ENCODE peak calls at places on chromosome 5, in eight cellular contexts. One of them, this sample, is unnamed.

GRCh38 chr5:15823413-15823812 is 323.4 kb downstream of the FBXL7 start:
- DNase-seq in ovary: no peak
- DNase-seq in CD8-positive, alpha-beta T cell: no peak
- DNase-seq in prostate gland: no peak
- DNase-seq in GM23248: peak
- DNase-seq in A549: no peak
- DNase-seq in upper lobe of right lung: no peak
- DNase-seq in endodermal cell: no peak
- DNase-seq in this sample: no peak

GRCh38 chr5:65137631-65138030 is 344.1 kb downstream of the ADAMTS6 start:
- DNase-seq in endodermal cell: no peak
- DNase-seq in prostate gland: no peak
- DNase-seq in CD8-positive, alpha-beta T cell: no peak
- DNase-seq in upper lobe of right lung: no peak
- DNase-seq in A549: peak
- DNase-seq in GM23248: no peak
- DNase-seq in ovary: no peak
- DNase-seq in this sample: no peak

GRCh38 chr5:61332369-61332745 is 299 bp downstream of the ZSWIM6 start:
- DNase-seq in A549: no peak
- DNase-seq in CD8-positive, alpha-beta T cell: peak
- DNase-seq in ovary: no peak
- DNase-seq in upper lobe of right lung: peak
- DNase-seq in prostate gland: peak
- DNase-seq in GM23248: peak
- DNase-seq in endodermal cell: no peak
- DNase-seq in this sample: peak

GRCh38 chr5:142316051-142316450 is 8.8 kb downstream of the SPRY4 start:
- DNase-seq in CD8-positive, alpha-beta T cell: no peak
- DNase-seq in prostate gland: no peak
- DNase-seq in GM23248: peak
- DNase-seq in ovary: no peak
- DNase-seq in endodermal cell: no peak
- DNase-seq in upper lobe of right lung: no peak
- DNase-seq in A549: no peak
- DNase-seq in this sample: no peak

GRCh38 chr5:96817496-96817895 is 9.8 kb upstream of the ERAP1 start:
- DNase-seq in ovary: no peak
- DNase-seq in CD8-positive, alpha-beta T cell: no peak
- DNase-seq in upper lobe of right lung: no peak
- DNase-seq in GM23248: no peak
- DNase-seq in endodermal cell: no peak
- DNase-seq in A549: no peak
- DNase-seq in prostate gland: no peak
- DNase-seq in this sample: no peak

GRCh38 chr5:96942911-96943310 is 7.0 kb downstream of the LNPEP start:
- DNase-seq in GM23248: peak
- DNase-seq in upper lobe of right lung: no peak
- DNase-seq in endodermal cell: no peak
- DNase-seq in ovary: no peak
- DNase-seq in CD8-positive, alpha-beta T cell: no peak
- DNase-seq in A549: no peak
- DNase-seq in prostate gland: no peak
- DNase-seq in this sample: no peak

GRCh38 chr5:167642779-167643517 is 648.5 kb upstream of the WWC1 start:
- DNase-seq in GM23248: peak
- DNase-seq in A549: peak
- DNase-seq in endodermal cell: no peak
- DNase-seq in prostate gland: no peak
- DNase-seq in upper lobe of right lung: no peak
- DNase-seq in ovary: no peak
- DNase-seq in CD8-positive, alpha-beta T cell: no peak
- DNase-seq in this sample: no peak

GRCh38 chr5:180328296-180329137 is 24.6 kb downstream of the GFPT2 start:
- DNase-seq in CD8-positive, alpha-beta T cell: peak
- DNase-seq in prostate gland: peak
- DNase-seq in GM23248: peak
- DNase-seq in endodermal cell: peak
- DNase-seq in upper lobe of right lung: peak
- DNase-seq in A549: peak
- DNase-seq in ovary: peak
- DNase-seq in this sample: peak

GRCh38 chr5:44952376-44952775 is 143.6 kb downstream of the MRPS30 start:
- DNase-seq in prostate gland: no peak
- DNase-seq in CD8-positive, alpha-beta T cell: no peak
- DNase-seq in ovary: no peak
- DNase-seq in GM23248: peak
- DNase-seq in upper lobe of right lung: no peak
- DNase-seq in A549: peak
- DNase-seq in endodermal cell: peak
- DNase-seq in this sample: no peak

GRCh38 chr5:98414938-98415337 is 358.5 kb upstream of the RGMB start:
- DNase-seq in GM23248: peak
- DNase-seq in endodermal cell: no peak
- DNase-seq in upper lobe of right lung: no peak
- DNase-seq in ovary: no peak
- DNase-seq in prostate gland: no peak
- DNase-seq in CD8-positive, alpha-beta T cell: no peak
- DNase-seq in A549: no peak
- DNase-seq in this sample: no peak

GRCh38 chr5:151156732-151157402 is 712 bp downstream of the ANXA6 start:
- DNase-seq in ovary: no peak
- DNase-seq in CD8-positive, alpha-beta T cell: peak
- DNase-seq in upper lobe of right lung: no peak
- DNase-seq in endodermal cell: peak
- DNase-seq in prostate gland: no peak
- DNase-seq in A549: no peak
- DNase-seq in GM23248: peak
- DNase-seq in this sample: no peak

GRCh38 chr5:165574140-165574539 is 2068.7 kb downstream of the MAT2B start:
- DNase-seq in upper lobe of right lung: no peak
- DNase-seq in A549: no peak
- DNase-seq in CD8-positive, alpha-beta T cell: no peak
- DNase-seq in GM23248: no peak
- DNase-seq in prostate gland: no peak
- DNase-seq in ovary: no peak
- DNase-seq in endodermal cell: no peak
- DNase-seq in this sample: no peak

GRCh38 chr5:89728750-89729149 is 680.8 kb downstream of the CETN3 start:
- DNase-seq in GM23248: peak
- DNase-seq in prostate gland: peak
- DNase-seq in CD8-positive, alpha-beta T cell: no peak
- DNase-seq in ovary: peak
- DNase-seq in A549: no peak
- DNase-seq in endodermal cell: no peak
- DNase-seq in upper lobe of right lung: no peak
- DNase-seq in this sample: no peak

GRCh38 chr5:141680751-141681201 is 1.3 kb downstream of the ARAP3 start:
- DNase-seq in upper lobe of right lung: no peak
- DNase-seq in GM23248: no peak
- DNase-seq in ovary: no peak
- DNase-seq in prostate gland: no peak
- DNase-seq in A549: no peak
- DNase-seq in CD8-positive, alpha-beta T cell: no peak
- DNase-seq in endodermal cell: peak
- DNase-seq in this sample: no peak

GRCh38 chr5:126074538-126074937 is 348.7 kb upstream of the GRAMD2B start:
- DNase-seq in ovary: no peak
- DNase-seq in CD8-positive, alpha-beta T cell: no peak
- DNase-seq in A549: no peak
- DNase-seq in prostate gland: no peak
- DNase-seq in upper lobe of right lung: no peak
- DNase-seq in endodermal cell: no peak
- DNase-seq in GM23248: no peak
- DNase-seq in this sample: no peak

GRCh38 chr5:136811551-136811950 is 446.2 kb upstream of the TRPC7 start:
- DNase-seq in ovary: no peak
- DNase-seq in GM23248: peak
- DNase-seq in prostate gland: no peak
- DNase-seq in CD8-positive, alpha-beta T cell: no peak
- DNase-seq in endodermal cell: no peak
- DNase-seq in upper lobe of right lung: no peak
- DNase-seq in A549: peak
- DNase-seq in this sample: no peak

GRCh38 chr5:51131266-51131665 is 252.0 kb upstream of the ISL1 start:
- DNase-seq in prostate gland: no peak
- DNase-seq in CD8-positive, alpha-beta T cell: no peak
- DNase-seq in upper lobe of right lung: no peak
- DNase-seq in GM23248: no peak
- DNase-seq in A549: no peak
- DNase-seq in ovary: no peak
- DNase-seq in endodermal cell: no peak
- DNase-seq in this sample: no peak

GRCh38 chr5:33341316-33341715 is 99.4 kb upstream of the TARS1 start:
- DNase-seq in CD8-positive, alpha-beta T cell: no peak
- DNase-seq in endodermal cell: no peak
- DNase-seq in ovary: no peak
- DNase-seq in A549: no peak
- DNase-seq in upper lobe of right lung: no peak
- DNase-seq in GM23248: no peak
- DNase-seq in prostate gland: no peak
- DNase-seq in this sample: no peak

GRCh38 chr5:33346534-33346933 is 94.2 kb upstream of the TARS1 start:
- DNase-seq in prostate gland: no peak
- DNase-seq in CD8-positive, alpha-beta T cell: no peak
- DNase-seq in ovary: no peak
- DNase-seq in A549: no peak
- DNase-seq in endodermal cell: no peak
- DNase-seq in upper lobe of right lung: no peak
- DNase-seq in GM23248: no peak
- DNase-seq in this sample: no peak

GRCh38 chr5:33339413-33339812 is 101.4 kb upstream of the TARS1 start:
- DNase-seq in GM23248: no peak
- DNase-seq in CD8-positive, alpha-beta T cell: no peak
- DNase-seq in upper lobe of right lung: no peak
- DNase-seq in endodermal cell: no peak
- DNase-seq in ovary: no peak
- DNase-seq in prostate gland: no peak
- DNase-seq in A549: no peak
- DNase-seq in this sample: no peak

GRCh38 chr5:33340195-33340594 is 100.6 kb upstream of the TARS1 start:
- DNase-seq in upper lobe of right lung: no peak
- DNase-seq in prostate gland: no peak
- DNase-seq in CD8-positive, alpha-beta T cell: no peak
- DNase-seq in GM23248: no peak
- DNase-seq in ovary: no peak
- DNase-seq in A549: no peak
- DNase-seq in endodermal cell: peak
- DNase-seq in this sample: no peak

GRCh38 chr5:33343661-33344327 is 97.0 kb upstream of the TARS1 start:
- DNase-seq in upper lobe of right lung: no peak
- DNase-seq in endodermal cell: no peak
- DNase-seq in A549: peak
- DNase-seq in prostate gland: no peak
- DNase-seq in ovary: no peak
- DNase-seq in GM23248: peak
- DNase-seq in CD8-positive, alpha-beta T cell: no peak
- DNase-seq in this sample: no peak
- H3K4me3 ChIP-seq in upper lobe of right lung: no peak
- H3K4me3 ChIP-seq in endodermal cell: no peak
- H3K4me3 ChIP-seq in A549: no peak
- H3K4me3 ChIP-seq in prostate gland: no peak
- H3K4me3 ChIP-seq in ovary: no peak
- H3K4me3 ChIP-seq in GM23248: peak
- H3K4me3 ChIP-seq in CD8-positive, alpha-beta T cell: no peak
- H3K4me3 ChIP-seq in this sample: no peak

GRCh38 chr5:144167998-144168397 is 2.5 kb downstream of the YIPF5 start:
- DNase-seq in GM23248: no peak
- DNase-seq in A549: no peak
- DNase-seq in ovary: no peak
- DNase-seq in CD8-positive, alpha-beta T cell: no peak
- DNase-seq in endodermal cell: no peak
- DNase-seq in upper lobe of right lung: no peak
- DNase-seq in prostate gland: no peak
- DNase-seq in this sample: no peak
- H3K4me3 ChIP-seq in GM23248: peak
- H3K4me3 ChIP-seq in A549: no peak
- H3K4me3 ChIP-seq in ovary: no peak
- H3K4me3 ChIP-seq in CD8-positive, alpha-beta T cell: no peak
- H3K4me3 ChIP-seq in endodermal cell: peak
- H3K4me3 ChIP-seq in upper lobe of right lung: no peak
- H3K4me3 ChIP-seq in prostate gland: no peak
- H3K4me3 ChIP-seq in this sample: no peak

GRCh38 chr5:111548312-111548930 is 36.1 kb upstream of the STARD4 start:
- DNase-seq in A549: no peak
- DNase-seq in endodermal cell: peak
- DNase-seq in ovary: no peak
- DNase-seq in upper lobe of right lung: no peak
- DNase-seq in prostate gland: no peak
- DNase-seq in CD8-positive, alpha-beta T cell: no peak
- DNase-seq in GM23248: no peak
- DNase-seq in this sample: no peak

GRCh38 chr5:111550282-111551020 is 38.1 kb upstream of the STARD4 start:
- DNase-seq in CD8-positive, alpha-beta T cell: peak
- DNase-seq in upper lobe of right lung: no peak
- DNase-seq in ovary: peak
- DNase-seq in A549: peak
- DNase-seq in endodermal cell: peak
- DNase-seq in GM23248: peak
- DNase-seq in prostate gland: peak
- DNase-seq in this sample: peak

GRCh38 chr5:111551569-111552275 is 39.4 kb upstream of the STARD4 start:
- DNase-seq in endodermal cell: peak
- DNase-seq in GM23248: no peak
- DNase-seq in ovary: no peak
- DNase-seq in CD8-positive, alpha-beta T cell: no peak
- DNase-seq in A549: no peak
- DNase-seq in upper lobe of right lung: no peak
- DNase-seq in prostate gland: no peak
- DNase-seq in this sample: no peak

GRCh38 chr5:111548992-111549649 is 36.8 kb upstream of the STARD4 start:
- DNase-seq in CD8-positive, alpha-beta T cell: no peak
- DNase-seq in endodermal cell: peak
- DNase-seq in GM23248: peak
- DNase-seq in A549: peak
- DNase-seq in prostate gland: no peak
- DNase-seq in ovary: no peak
- DNase-seq in upper lobe of right lung: no peak
- DNase-seq in this sample: peak

DNA sequence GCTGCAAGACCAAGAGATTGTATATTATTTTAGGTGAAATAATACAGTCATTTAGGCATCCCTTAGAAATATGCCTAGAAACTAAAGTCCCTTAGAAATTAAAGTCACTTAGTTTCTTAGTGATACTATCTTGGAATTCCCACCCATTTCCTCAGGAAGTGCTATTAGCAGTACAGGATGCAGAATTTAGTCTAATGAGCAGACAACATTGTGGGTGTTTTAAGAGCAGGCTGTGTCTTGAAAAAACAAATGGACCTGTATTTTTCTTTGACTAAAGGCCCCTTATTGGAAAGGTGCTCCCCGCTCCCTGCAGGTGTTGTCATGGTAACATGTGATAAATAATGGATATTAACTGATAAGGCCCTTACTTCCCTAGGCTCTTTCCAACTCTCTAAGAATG is 38.8 kb upstream of the STARD4 start:
- DNase-seq in CD8-positive, alpha-beta T cell: no peak
- DNase-seq in ovary: no peak
- DNase-seq in endodermal cell: no peak
- DNase-seq in prostate gland: no peak
- DNase-seq in GM23248: no peak
- DNase-seq in A549: no peak
- DNase-seq in upper lobe of right lung: no peak
- DNase-seq in this sample: no peak
- H3K4me3 ChIP-seq in CD8-positive, alpha-beta T cell: no peak
- H3K4me3 ChIP-seq in ovary: no peak
- H3K4me3 ChIP-seq in endodermal cell: no peak
- H3K4me3 ChIP-seq in prostate gland: no peak
- H3K4me3 ChIP-seq in GM23248: peak
- H3K4me3 ChIP-seq in A549: no peak
- H3K4me3 ChIP-seq in upper lobe of right lung: no peak
- H3K4me3 ChIP-seq in this sample: no peak

GRCh38 chr5:37667846-37668245 is 172.0 kb downstream of the GDNF start:
- DNase-seq in ovary: no peak
- DNase-seq in A549: peak
- DNase-seq in endodermal cell: no peak
- DNase-seq in prostate gland: no peak
- DNase-seq in upper lobe of right lung: no peak
- DNase-seq in CD8-positive, alpha-beta T cell: no peak
- DNase-seq in GM23248: no peak
- DNase-seq in this sample: no peak
- H3K4me3 ChIP-seq in ovary: no peak
- H3K4me3 ChIP-seq in A549: peak
- H3K4me3 ChIP-seq in endodermal cell: no peak
- H3K4me3 ChIP-seq in prostate gland: no peak
- H3K4me3 ChIP-seq in upper lobe of right lung: no peak
- H3K4me3 ChIP-seq in CD8-positive, alpha-beta T cell: no peak
- H3K4me3 ChIP-seq in GM23248: peak
- H3K4me3 ChIP-seq in this sample: no peak

This sample was measured in stomach.